ENCODE peak calls at places on chromosomes 6 and 20, in eight cellular contexts. W is SK-N-SH, R is transverse colon, Z is H1, G is A549, J is HepG2, U is stomach, O is K562. V is an unnamed sample.

GRCh38 chr6:95352064-95352463 is 225.3 kb upstream of the MANEA start:
- DNase-seq in O (no peak), J (no peak), R (no peak), W (no peak), Z (no peak), U (no peak), G (no peak), V (no peak)

GRCh38 chr6:73879894-73880293 is 183.9 kb downstream of the CD109 start:
- DNase-seq in O (no peak), R (no peak), U (no peak), Z (no peak), J (no peak), W (no peak), G (no peak), V (no peak)

GRCh38 chr20:36541227-36542018 is at the start of gene MYL9:
- DNase-seq in G (no peak), Z (no peak), O (peak; percentile 94), U (peak; percentile 85), J (no peak), R (peak; percentile 89), W (no peak), V (peak; percentile 91)

GRCh38 chr6:104711371-104711770 is 148.3 kb downstream of the HACE1 start:
- DNase-seq in W (no peak), U (no peak), Z (no peak), O (no peak), G (peak; percentile 78), J (peak; percentile 80), R (no peak), V (no peak)

GRCh38 chr6:11921017-11921438 is 91.1 kb upstream of the HIVEP1 start:
- DNase-seq in J (no peak), Z (no peak), O (peak; percentile 50), R (peak; percentile 53), G (peak; percentile 77), W (no peak), U (peak; percentile 42), V (no peak)

GRCh38 chr6:26249709-26249958 is 115.4 kb upstream of the BTN3A2 start:
- DNase-seq in R (no peak), Z (no peak), U (no peak), G (no peak), J (no peak), W (no peak), O (no peak), V (no peak)

GRCh38 chr6:121851056-121851455 is 415.6 kb downstream of the GJA1 start:
- DNase-seq in W (no peak), J (no peak), R (no peak), O (no peak), Z (peak; percentile 53), U (no peak), G (no peak), V (no peak)

GRCh38 chr20:1993986-1994385 is at the start of gene PDYN:
- DNase-seq in Z (no peak), J (no peak), G (no peak), O (no peak), W (no peak), U (no peak), R (no peak), V (no peak)

GRCh38 chr20:59161626-59162170 is 1.9 kb upstream of the ZNF831 start:
- DNase-seq in O (no peak), J (no peak), R (no peak), W (no peak), U (no peak), Z (no peak), G (no peak), V (no peak)
- H3K4me1 ChIP-seq in O (no peaks in the 10 kb centered on the region), J (no peaks in the 10 kb centered on the region), R (peaks cover 11% of the 10 kb centered on the region), W (no peaks in the 10 kb centered on the region), U (no peaks in the 10 kb centered on the region), Z (peaks cover 6% of the 10 kb centered on the region), G (no peaks in the 10 kb centered on the region), V (peaks cover 9% of the 10 kb centered on the region)

GRCh38 chr6:53300656-53301551 is 47.8 kb downstream of the ELOVL5 start:
- DNase-seq in R (no peak), G (no peak), J (peak; percentile 15), W (no peak), Z (no peak), O (no peak), U (no peak), V (no peak)
- H3K4me3 ChIP-seq in R (no peak overlapping the region), G (no peak overlapping the region), J (no peak overlapping the region), W (no peak overlapping the region), Z (no peak overlapping the region), O (no peak overlapping the region), U (no peak overlapping the region), V (no peak overlapping the region)

GRCh38 chr6:28758046-28758817 is 165.6 kb downstream of the TRIM27 start:
- DNase-seq in R (no peak), U (no peak), G (peak; percentile 88), Z (peak; percentile 77), O (peak; percentile 70), W (no peak), J (peak; percentile 80), V (no peak)
- TF ChIP-seq EP300 in R (no peak), U (no peak), G (no peak), Z (no peak), O (peak; percentile 87), W (no peak), J (no peak), V (no peak)

DNA sequence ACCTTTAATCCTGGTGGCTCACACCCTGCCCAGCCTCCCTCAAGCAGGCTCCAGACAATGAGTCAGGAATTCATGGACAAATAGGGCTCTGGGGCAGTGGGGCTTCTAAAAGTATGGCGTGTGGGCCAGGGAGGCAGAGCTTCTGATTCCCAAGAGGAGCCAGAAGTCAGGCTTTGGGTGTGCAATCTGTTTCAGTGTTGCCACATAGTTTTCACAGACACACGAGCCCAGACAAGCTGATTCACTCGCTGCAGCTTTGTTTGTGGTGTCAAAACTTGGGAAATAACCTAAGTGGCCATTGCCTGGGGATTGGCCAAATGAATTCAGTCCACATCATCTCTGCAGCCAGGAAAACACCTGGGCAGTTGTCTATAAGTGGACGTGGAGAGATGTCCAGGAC is 9.2 kb downstream of the PEDS1 start:
- DNase-seq in G (peak; percentile 89), W (no peak), R (peak; percentile 34), Z (no peak), J (peak; percentile 81), O (no peak), U (peak; percentile 39), V (peak; percentile 86)
- H3K4me1 ChIP-seq in G (peaks cover 72% of the 10 kb centered on the region), W (peaks cover 11% of the 10 kb centered on the region), R (peaks cover 33% of the 10 kb centered on the region), Z (peaks cover 19% of the 10 kb centered on the region), J (peaks cover 43% of the 10 kb centered on the region), O (peaks cover 30% of the 10 kb centered on the region), U (peaks cover 43% of the 10 kb centered on the region), V (peaks cover 97% of the 10 kb centered on the region)

GRCh38 chr6:33620584-33621395 is at the start of gene ITPR3:
- DNase-seq in J (no peak), Z (no peak), G (peak; percentile 66), U (peak; percentile 79), R (peak; percentile 81), W (peak; percentile 86), O (peak; percentile 97), V (no peak)

GRCh38 chr6:33621396-33622388 is 570 bp downstream of the ITPR3 start:
- DNase-seq in J (no peak), O (peak; percentile 82), W (no peak), Z (no peak), G (no peak), R (peak; percentile 60), U (peak; percentile 63), V (no peak)

GRCh38 chr6:33622456-33623431 is 1.6 kb downstream of the ITPR3 start:
- DNase-seq in R (peak; percentile 59), W (no peak), J (no peak), O (peak; percentile 55), U (peak; percentile 63), G (no peak), Z (no peak), V (peak; percentile 69)

GRCh38 chr6:33624856-33625255 is 3.7 kb downstream of the ITPR3 start:
- DNase-seq in G (no peak), R (no peak), O (no peak), J (no peak), U (no peak), W (no peak), Z (no peak), V (no peak)

GRCh38 chr6:33623895-33624381 is 2.8 kb downstream of the ITPR3 start:
- DNase-seq in G (no peak), J (no peak), O (no peak), Z (no peak), W (no peak), R (peak; percentile 62), U (peak; percentile 49), V (no peak)
- H3K4me3 ChIP-seq in G (no peak overlapping the region), J (no peak overlapping the region), O (no peak overlapping the region), Z (no peak overlapping the region), W (no peak overlapping the region), R (no peak overlapping the region), U (no peak overlapping the region), V (peak overlapping the region; percentile 79)

GRCh38 chr6:159693894-159694545 is 979 bp upstream of the SOD2 start:
- DNase-seq in R (peak; percentile 71), G (no peak), Z (no peak), J (peak; percentile 73), U (peak; percentile 52), W (no peak), O (peak; percentile 37), V (no peak)

GRCh38 chr6:159692303-159693127 is 526 bp downstream of the SOD2 start:
- DNase-seq in U (peak; percentile 62), W (peak; percentile 60), O (no peak), Z (no peak), R (peak; percentile 71), G (peak; percentile 51), J (peak; percentile 41), V (no peak)

GRCh38 chr6:159693128-159693893 is at the start of gene SOD2:
- DNase-seq in Z (peak; percentile 53), U (peak; percentile 89), W (peak; percentile 93), G (peak; percentile 79), O (peak; percentile 98), J (peak; percentile 89), R (peak; percentile 90), V (peak; percentile 93)

GRCh38 chr6:159691963-159692287 is 1.1 kb downstream of the SOD2 start:
- DNase-seq in R (no peak), W (no peak), U (no peak), Z (no peak), O (peak; percentile 32), G (no peak), J (peak; percentile 34), V (no peak)

DNA sequence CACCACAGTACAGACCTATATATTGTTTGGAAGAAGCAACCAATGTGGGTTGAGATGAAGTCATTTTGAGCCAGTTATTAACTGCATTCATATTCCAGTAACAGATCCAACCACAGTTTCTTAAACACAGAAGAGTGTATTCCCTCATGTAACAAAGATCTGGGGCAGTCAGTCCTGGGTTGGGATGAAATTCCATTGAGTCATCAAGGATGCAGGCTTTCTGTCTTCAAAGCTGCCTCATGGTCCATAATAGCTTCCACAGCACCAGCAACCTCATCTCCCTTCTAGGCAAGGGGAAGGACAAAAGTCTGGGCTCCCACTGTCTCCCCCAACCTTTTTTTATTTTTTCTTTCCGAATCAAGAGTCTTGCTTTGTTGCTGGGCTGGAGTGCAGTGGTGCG is 2.9 kb upstream of the SOD2 start:
- DNase-seq in R (no peak), U (no peak), Z (no peak), W (no peak), J (no peak), O (no peak), G (no peak), V (no peak)
- TF ChIP-seq EP300 in R (no peak), U (no peak), Z (no peak), W (no peak), J (no peak), O (no peak), G (no peak), V (no peak)

GRCh38 chr20:25058051-25058796 is at the start of gene ACSS1:
- DNase-seq in U (peak; percentile 70), W (peak; percentile 63), Z (no peak), R (peak; percentile 78), G (peak; percentile 54), O (peak; percentile 62), J (no peak), V (no peak)
- H3K4me1 ChIP-seq in U (peaks cover 52% of the 10 kb centered on the region), W (no peaks in the 10 kb centered on the region), Z (peaks cover 12% of the 10 kb centered on the region), R (peaks cover 53% of the 10 kb centered on the region), G (peaks cover 48% of the 10 kb centered on the region), O (peaks cover 24% of the 10 kb centered on the region), J (peaks cover 96% of the 10 kb centered on the region), V (peaks cover 59% of the 10 kb centered on the region)

V was measured in suprapubic skin.